ENCODE peak calls at places on chromosomes 1 and 21, in nine cellular contexts. F is OCI-M1; V is WERI-Rb-1; I is T-helper 17 cell; J is hepatic stellate cell; P is stimulated activated CD4-positive, alpha-beta T cell treated with anti-CD3 and anti-CD28 coated beads, Interleukin-4, amount 100 ng/mL, for 48 hours; M is AG09309; Q is activated CD4-positive, CD25-positive, alpha-beta regulatory T cell; A is GM12891. O is an unnamed sample.

GRCh38 chr1:178143730-178144343 is 49.9 kb downstream of the RASAL2 start:
- DNase-seq in F (peak), V (no peak), I (no peak), J (no peak), P (no peak), M (no peak), Q (no peak), A (no peak), O (no peak)

GRCh38 chr1:20180221-20181207 is 5.4 kb upstream of the UBXN10 start:
- DNase-seq in F (no peak), V (no peak), I (no peak), J (no peak), P (no peak), M (no peak), Q (no peak), A (no peak), O (no peak)

GRCh38 chr1:205733438-205734175 is 16.4 kb downstream of the NUCKS1 start:
- DNase-seq in F (no peak), V (no peak), I (no peak), J (no peak), P (no peak), M (no peak), Q (no peak), A (no peak), O (no peak)

GRCh38 chr1:248924696-248925532 is 18.9 kb downstream of the PGBD2 start:
- DNase-seq in F (peak), V (peak), I (no peak), J (no peak), P (no peak), M (no peak), Q (peak), A (no peak), O (peak)

GRCh38 chr1:93963585-93963984 is 54.4 kb upstream of the GCLM start:
- DNase-seq in F (no peak), V (no peak), I (no peak), J (no peak), P (no peak), M (no peak), Q (no peak), A (no peak), O (no peak)

GRCh38 chr1:50491142-50491541 is 67.9 kb upstream of the DMRTA2 start:
- DNase-seq in F (no peak), V (no peak), I (no peak), J (no peak), P (no peak), M (no peak), Q (no peak), A (no peak), O (no peak)

GRCh38 chr21:14693997-14694396 is 147.9 kb upstream of the SAMSN1 start:
- DNase-seq in F (peak), V (no peak), I (no peak), J (no peak), P (no peak), M (no peak), Q (no peak), A (no peak), O (no peak)

GRCh38 chr1:16017461-16018303 is at the start of gene HSPB7:
- DNase-seq in F (no peak), V (peak), I (no peak), J (peak), P (no peak), M (no peak), Q (no peak), A (no peak), O (no peak)

GRCh38 chr1:90973897-90974798 is 47.7 kb downstream of the ZNF644 start:
- DNase-seq in F (peak), V (no peak), I (no peak), J (no peak), P (no peak), M (no peak), Q (no peak), A (no peak), O (no peak)

GRCh38 chr1:214859647-214860046 is 222.9 kb upstream of the KCNK2 start:
- DNase-seq in F (no peak), V (no peak), I (no peak), J (no peak), P (no peak), M (no peak), Q (no peak), A (no peak), O (no peak)

GRCh38 chr1:29706936-29707335 is 470.6 kb downstream of the PTPRU start:
- DNase-seq in F (no peak), V (peak), I (no peak), J (peak), P (no peak), M (no peak), Q (no peak), A (peak), O (no peak)

GRCh38 chr1:2483970-2484369 is 7.9 kb downstream of the PLCH2 start:
- DNase-seq in F (no peak), V (no peak), I (no peak), J (no peak), P (no peak), M (no peak), Q (no peak), A (no peak), O (no peak)

GRCh38 chr1:201307760-201308499 is 24.6 kb downstream of the PKP1 start:
- DNase-seq in F (no peak), V (no peak), I (no peak), J (no peak), P (no peak), M (no peak), Q (no peak), A (no peak), O (no peak)

GRCh38 chr21:45366931-45367401 is 38.0 kb upstream of the COL18A1 start:
- DNase-seq in F (no peak), V (no peak), I (no peak), J (peak), P (no peak), M (peak), Q (no peak), A (no peak), O (no peak)

GRCh38 chr21:33761104-33762036 is 119.1 kb downstream of the ITSN1 start:
- DNase-seq in F (peak), V (peak), I (no peak), J (peak), P (no peak), M (peak), Q (no peak), A (no peak), O (no peak)

GRCh38 chr1:196733091-196733970 is 41.3 kb upstream of the CFHR3 start:
- DNase-seq in F (no peak), V (no peak), I (no peak), J (no peak), P (no peak), M (no peak), Q (no peak), A (no peak), O (no peak)

GRCh38 chr21:33543505-33544129 is 779 bp downstream of the SON start:
- DNase-seq in F (no peak), V (peak), I (peak), J (no peak), P (peak), M (no peak), Q (no peak), A (no peak), O (no peak)

GRCh38 chr1:161225178-161225533 is 704 bp upstream of the TOMM40L start:
- DNase-seq in F (no peak), V (no peak), I (no peak), J (no peak), P (no peak), M (no peak), Q (no peak), A (no peak), O (no peak)